ENCODE peak calls at places on chromosomes 6 and 20, in six cellular contexts. Y, O, J, G, W and A are unnamed samples. For H3K9me2 and H3K36me3, the result is how much of the 10 kb centered on the place peaks cover.

GRCh38 chr20:11338506-11339306 is 579.0 kb upstream of the BTBD3 start:
- DNase-seq in Y (peak), O (no peak), J (no peak), G (no peak), W (no peak), A (no peak)

GRCh38 chr6:164151161-164151728 is 736.7 kb downstream of the QKI start:
- DNase-seq in Y (no peak), O (no peak), J (no peak), G (no peak), W (no peak), A (no peak)

GRCh38 chr6:92337571-92337970 is 1081.8 kb downstream of the EPHA7 start:
- DNase-seq in Y (no peak), O (no peak), J (no peak), G (no peak), W (no peak), A (no peak)

GRCh38 chr6:37456816-37457560 is 24.0 kb downstream of the CMTR1 start:
- DNase-seq in Y (peak), O (no peak), J (no peak), G (no peak), W (no peak), A (no peak)

GRCh38 chr20:31698803-31699718 is 23.6 kb downstream of the BCL2L1 start:
- DNase-seq in Y (peak), O (no peak), J (no peak), G (peak), W (no peak), A (peak)

GRCh38 chr20:10769700-10770099 is 95.9 kb upstream of the JAG1 start:
- DNase-seq in Y (no peak), O (no peak), J (peak), G (no peak), W (no peak), A (no peak)

GRCh38 chr20:51687071-51687470 is 81.1 kb downstream of the ATP9A start:
- DNase-seq in Y (peak), O (no peak), J (no peak), G (peak), W (no peak), A (no peak)

GRCh38 chr6:161101517-161101916 is 109.9 kb downstream of the MAP3K4 start:
- DNase-seq in Y (no peak), O (peak), J (peak), G (no peak), W (no peak), A (peak)

GRCh38 chr6:57193177-57193576 is 21.1 kb downstream of the BAG2 start:
- DNase-seq in Y (peak), O (no peak), J (no peak), G (no peak), W (no peak), A (no peak)

GRCh38 chr20:3309226-3309625 is 70.2 kb upstream of the SLC4A11 start:
- DNase-seq in Y (peak), O (no peak), J (no peak), G (no peak), W (no peak), A (no peak)

GRCh38 chr20:63698739-63699465 is 2.5 kb downstream of the TNFRSF6B start:
- DNase-seq in Y (peak), O (peak), J (no peak), G (peak), W (no peak), A (no peak)

GRCh38 chr6:150668882-150669476 is 69.3 kb downstream of the PLEKHG1 start:
- DNase-seq in Y (peak), O (no peak), J (no peak), G (no peak), W (no peak), A (no peak)

GRCh38 chr20:8860011-8860495 is 208.8 kb upstream of the PLCB4 start:
- DNase-seq in Y (peak), O (no peak), J (no peak), G (no peak), W (no peak), A (no peak)

GRCh38 chr6:27287751-27288135 is 24.3 kb downstream of the POM121L2 start:
- DNase-seq in Y (no peak), O (no peak), J (no peak), G (no peak), W (no peak), A (no peak)

GRCh38 chr20:60215786-60216730 is 257.8 kb downstream of the CDH26 start:
- DNase-seq in Y (no peak), O (peak), J (no peak), G (no peak), W (no peak), A (no peak)

GRCh38 chr6:144335914-144336313 is 50.8 kb downstream of the UTRN start:
- DNase-seq in Y (no peak), O (no peak), J (no peak), G (peak), W (peak), A (peak)

GRCh38 chr6:21201181-21201580 is 392.4 kb upstream of the SOX4 start:
- DNase-seq in Y (no peak), O (peak), J (no peak), G (no peak), W (peak), A (no peak)

GRCh38 chr6:124984668-124985338 is 22.6 kb downstream of the RNF217 start:
- DNase-seq in Y (peak), O (no peak), J (no peak), G (no peak), W (peak), A (no peak)

GRCh38 chr6:41336824-41337223 is 1.4 kb downstream of the NCR2 start:
- DNase-seq in Y (no peak), O (peak), J (no peak), G (no peak), W (no peak), A (no peak)

GRCh38 chr20:58691405-58691772 is 1.2 kb upstream of the NPEPL1 start:
- DNase-seq in Y (no peak), O (no peak), J (no peak), G (no peak), W (no peak), A (no peak)

GRCh38 chr6:97406633-97407032 is 123.6 kb upstream of the MMS22L start:
- DNase-seq in Y (no peak), O (no peak), J (no peak), G (no peak), W (no peak), A (no peak)

GRCh38 chr6:108293527-108294296 is 1.1 kb upstream of the AFG1L start:
- DNase-seq in Y (no peak), O (no peak), J (no peak), G (no peak), W (peak), A (no peak)

GRCh38 chr6:108295676-108296075 is 822 bp downstream of the AFG1L start:
- DNase-seq in Y (no peak), O (no peak), J (no peak), G (no peak), W (peak), A (no peak)

GRCh38 chr6:108294787-108295625 is at the start of gene AFG1L:
- DNase-seq in Y (peak), O (peak), J (peak), G (peak), W (peak), A (peak)

GRCh38 chr6:108288742-108289141 is 6.1 kb upstream of the AFG1L start:
- DNase-seq in Y (no peak), O (no peak), J (no peak), G (no peak), W (no peak), A (no peak)

GRCh38 chr6:108294297-108294786 is 512 bp upstream of the AFG1L start:
- DNase-seq in Y (no peak), O (peak), J (no peak), G (no peak), W (no peak), A (no peak)
- H3K27ac ChIP-seq in Y (peak), O (peak), J (peak), G (peak), W (peak), A (peak)

DNA sequence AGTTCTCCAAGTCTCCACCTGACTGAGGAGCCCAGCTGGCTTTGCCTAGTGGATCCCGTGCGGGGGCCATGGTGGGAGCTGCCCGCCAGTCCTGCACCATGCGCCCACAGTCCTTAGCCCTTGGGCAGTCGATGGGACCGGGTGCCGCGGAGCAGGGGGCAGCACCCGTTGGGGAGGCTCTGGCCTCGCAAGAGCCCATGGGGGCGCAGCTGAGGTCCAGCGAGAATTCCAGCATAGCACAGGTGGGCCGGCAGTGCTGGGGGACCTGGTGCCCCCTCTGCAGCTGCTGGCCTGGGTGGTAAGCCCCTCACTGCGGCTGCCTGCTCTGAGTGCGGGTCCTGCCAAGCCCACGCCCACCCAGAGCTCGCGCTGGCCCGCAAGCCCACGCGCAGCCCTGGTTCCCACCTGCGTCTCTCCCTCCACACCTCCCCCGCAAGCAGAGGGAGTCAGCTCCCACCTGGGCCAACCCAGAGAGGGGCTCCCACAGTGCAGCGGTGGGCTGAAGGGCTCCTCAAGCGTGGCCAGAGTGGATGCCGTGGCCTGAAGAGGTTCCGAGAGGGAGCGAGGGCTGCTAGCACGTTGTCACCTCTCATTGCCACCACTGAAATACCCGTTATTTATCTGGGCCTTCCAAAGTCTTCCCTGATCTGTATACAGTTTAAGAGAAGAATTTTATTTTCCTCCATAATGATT is 88.5 kb upstream of the MYLIP start:
- DNase-seq in Y (no peak), O (no peak), J (no peak), G (no peak), W (no peak), A (no peak)
- H3K9me2 ChIP-seq in Y (under half), O (under half), J (under half), G (under half), W (under half), A (under half)

GRCh38 chr6:158257781-158258180 is 54.5 kb upstream of the TULP4 start:
- DNase-seq in Y (no peak), O (no peak), J (no peak), G (no peak), W (no peak), A (no peak)
- H3K36me3 ChIP-seq in Y (under half), O (under half), J (under half), G (under half), W (under half), A (under half)

DNA sequence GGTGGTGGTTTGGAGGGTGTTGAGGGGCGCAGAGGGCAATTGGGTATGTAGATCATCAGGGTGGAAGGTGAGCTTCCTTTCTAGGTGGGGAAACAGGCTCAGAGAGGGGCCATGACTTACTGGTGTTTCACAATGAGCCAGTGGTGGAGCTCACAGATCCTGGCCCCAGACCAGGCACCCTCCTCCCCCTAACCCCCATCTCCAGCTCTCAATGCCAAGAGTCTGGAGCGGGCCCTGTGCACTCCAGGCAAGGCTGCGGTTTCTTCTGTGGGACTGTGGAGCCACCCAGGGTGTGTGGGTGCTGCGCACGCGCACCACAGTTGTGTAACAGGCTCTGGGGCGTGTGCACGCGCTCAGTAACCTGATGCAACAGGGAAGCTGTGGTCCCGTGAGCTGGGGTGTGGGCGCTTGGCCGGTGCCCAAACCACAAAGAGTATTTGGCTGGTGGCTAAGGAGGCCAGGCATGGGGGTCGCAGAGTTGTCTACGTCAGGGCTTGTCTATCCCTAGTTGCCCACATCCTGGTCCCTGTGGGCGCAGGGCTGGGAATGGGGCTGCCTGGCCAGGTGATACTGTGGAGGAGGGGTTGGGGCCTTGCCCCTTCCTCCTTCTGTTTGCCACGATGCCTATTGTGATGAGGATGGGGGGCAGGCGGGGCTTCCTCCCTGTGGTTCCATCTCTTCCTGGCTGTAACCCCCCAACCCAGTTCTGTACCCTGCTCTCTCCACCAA is 37.5 kb upstream of the MRPS18A start:
- DNase-seq in Y (peak), O (no peak), J (no peak), G (peak), W (peak), A (peak)
- H3K27ac ChIP-seq in Y (peak), O (no peak), J (no peak), G (peak), W (peak), A (no peak)

GRCh38 chr6:39083111-39083702 is 31.8 kb downstream of the SAYSD1 start:
- DNase-seq in Y (no peak), O (no peak), J (no peak), G (no peak), W (no peak), A (no peak)

GRCh38 chr6:39085129-39085528 is 29.9 kb downstream of the SAYSD1 start:
- DNase-seq in Y (no peak), O (no peak), J (peak), G (no peak), W (no peak), A (no peak)

GRCh38 chr6:39082310-39082709 is 32.7 kb downstream of the SAYSD1 start:
- DNase-seq in Y (no peak), O (no peak), J (peak), G (no peak), W (no peak), A (no peak)

GRCh38 chr6:39086294-39086693 is 28.7 kb downstream of the SAYSD1 start:
- DNase-seq in Y (no peak), O (no peak), J (no peak), G (no peak), W (no peak), A (no peak)

DNA sequence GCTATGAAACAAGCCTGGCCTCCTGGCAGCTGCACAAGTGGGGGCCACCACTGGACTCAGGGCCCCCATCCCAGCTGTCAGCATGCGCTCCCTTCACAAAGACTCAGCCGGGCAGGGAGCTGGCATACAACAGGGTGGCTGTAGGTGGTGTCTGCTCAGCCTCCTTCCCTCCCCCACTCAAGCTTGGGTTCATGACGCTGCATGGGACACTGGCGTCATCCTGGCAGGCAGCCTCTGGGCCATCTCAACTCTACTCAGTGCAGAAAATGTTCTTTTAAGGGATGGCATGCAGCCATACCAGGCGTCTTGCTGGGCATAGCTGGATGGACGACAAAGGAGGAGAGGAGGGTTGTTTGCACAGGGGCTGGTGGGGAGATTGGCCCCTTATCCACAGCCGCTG is 30.5 kb downstream of the SAYSD1 start:
- DNase-seq in Y (no peak), O (no peak), J (no peak), G (no peak), W (no peak), A (no peak)
- H3K9me2 ChIP-seq in Y (under half), O (under half), J (under half), G (under half), W (under half), A (under half)

DNA sequence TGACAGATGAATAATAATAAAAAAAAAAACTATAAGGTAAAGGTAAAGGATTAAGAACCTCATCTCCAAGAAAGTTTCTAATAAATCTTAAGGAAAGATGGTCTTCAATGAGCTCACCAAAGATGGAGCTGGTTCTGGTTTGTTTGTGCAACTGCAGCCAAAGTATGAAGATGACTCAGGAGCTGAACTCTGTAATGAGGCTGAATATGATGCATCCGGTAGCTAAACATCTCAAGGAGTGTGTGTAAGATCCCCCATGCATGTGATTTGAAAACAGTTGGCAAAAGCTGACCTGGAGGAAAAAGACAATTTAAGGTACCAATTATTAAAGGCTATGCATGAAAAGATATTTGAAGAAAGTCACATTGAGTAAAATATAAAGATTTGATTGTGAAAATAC is 25.1 kb downstream of the MED23 start:
- DNase-seq in Y (peak), O (no peak), J (no peak), G (no peak), W (no peak), A (no peak)
- H3K36me3 ChIP-seq in Y (half or more), O (half or more), J (under half), G (under half), W (half or more), A (half or more)

GRCh38 chr6:7159790-7160525 is 52.2 kb downstream of the RREB1 start:
- DNase-seq in Y (no peak), O (no peak), J (no peak), G (no peak), W (no peak), A (no peak)
- H3K27ac ChIP-seq in Y (peak), O (no peak), J (no peak), G (no peak), W (no peak), A (no peak)

GRCh38 chr6:47423087-47423486 is 54.5 kb upstream of the CD2AP start:
- DNase-seq in Y (no peak), O (no peak), J (no peak), G (no peak), W (no peak), A (no peak)
- H3K9me2 ChIP-seq in Y (under half), O (under half), J (under half), G (under half), W (under half), A (under half)

GRCh38 chr6:138378463-138378862 is 758 bp downstream of the SMIM28 start:
- DNase-seq in Y (no peak), O (no peak), J (peak), G (no peak), W (no peak), A (no peak)
- H3K36me3 ChIP-seq in Y (under half), O (under half), J (under half), G (under half), W (under half), A (under half)